ENCODE peak calls at places on chromosome 21, in six cellular contexts. O is activated T-cell treated with anti-CD3 and anti-CD28 coated beads for 1 hour; P is T-cell; Y is MCF 10A; U is Calu3; G is CD4-positive, alpha-beta T cell. Q is an unnamed sample.

GRCh38 chr21:45864436-45864835 is 117.1 kb upstream of the COL6A1 start:
- DNase-seq in Y (no peak), U (no peak), O (no peak), P (no peak), G (no peak), Q (no peak)

GRCh38 chr21:17540530-17540929 is 27.7 kb downstream of the CXADR start:
- DNase-seq in P (no peak), Y (no peak), O (no peak), G (no peak), U (no peak), Q (no peak)

GRCh38 chr21:45991606-45992301 is 10.2 kb downstream of the COL6A1 start:
- DNase-seq in U (no peak), G (no peak), Y (no peak), P (no peak), O (no peak), Q (no peak)

GRCh38 chr21:27700974-27701614 is 734.2 kb upstream of the ADAMTS5 start:
- DNase-seq in O (peak), P (peak), G (peak), Y (peak), U (peak), Q (peak)

GRCh38 chr21:35619184-35619583 is 441.1 kb downstream of the SETD4 start:
- DNase-seq in Y (peak), P (no peak), O (no peak), U (no peak), G (no peak), Q (no peak)

GRCh38 chr21:31254131-31254530 is 89.9 kb downstream of the TIAM1 start:
- DNase-seq in P (no peak), U (no peak), G (no peak), Y (no peak), O (no peak), Q (no peak)

GRCh38 chr21:43298546-43299440 is 128.1 kb downstream of the SIK1 start:
- DNase-seq in G (no peak), P (no peak), U (no peak), Y (no peak), O (no peak), Q (no peak)

GRCh38 chr21:21003701-21004100 is 5.5 kb downstream of the NCAM2 start:
- DNase-seq in Y (peak), G (no peak), U (no peak), P (no peak), O (no peak), Q (no peak)

GRCh38 chr21:28615276-28615675 is 377.4 kb downstream of the LTN1 start:
- DNase-seq in G (no peak), O (no peak), P (no peak), U (no peak), Y (no peak), Q (no peak)

GRCh38 chr21:45511661-45512431 is 30.4 kb downstream of the SLC19A1 start:
- DNase-seq in U (no peak), O (no peak), G (no peak), Y (no peak), P (no peak), Q (no peak)

GRCh38 chr21:45220106-45220505 is 67.6 kb downstream of the POFUT2 start:
- DNase-seq in O (no peak), P (no peak), G (no peak), U (no peak), Y (peak), Q (no peak)

GRCh38 chr21:42521805-42522204 is 8.2 kb downstream of the SLC37A1 start:
- DNase-seq in O (no peak), Y (no peak), G (no peak), P (no peak), U (no peak), Q (no peak)

GRCh38 chr21:45280969-45281368 is 6.7 kb downstream of the POFUT2 start:
- DNase-seq in O (no peak), P (no peak), G (no peak), Y (no peak), U (no peak), Q (no peak)

GRCh38 chr21:41828884-41829360 is 50.2 kb downstream of the PRDM15 start:
- DNase-seq in O (no peak), U (no peak), P (no peak), Y (no peak), G (no peak), Q (no peak)

GRCh38 chr21:32346951-32347350 is 45.9 kb downstream of the URB1 start:
- DNase-seq in U (no peak), G (no peak), O (no peak), P (no peak), Y (no peak), Q (no peak)

GRCh38 chr21:46040707-46041106 is 57.2 kb upstream of the COL6A2 start:
- DNase-seq in Y (no peak), P (no peak), G (no peak), O (no peak), U (no peak), Q (no peak)

GRCh38 chr21:29490016-29490415 is 191.3 kb downstream of the BACH1 start:
- DNase-seq in U (no peak), O (no peak), P (no peak), G (no peak), Y (no peak), Q (no peak)

GRCh38 chr21:39012314-39013230 is 170.7 kb downstream of the PSMG1 start:
- DNase-seq in O (no peak), U (no peak), P (no peak), G (no peak), Y (no peak), Q (no peak)

GRCh38 chr21:39182484-39183271 is 573 bp downstream of the PSMG1 start:
- DNase-seq in P (no peak), Y (peak), G (peak), O (no peak), U (peak), Q (no peak)

GRCh38 chr21:45923146-45923545 is 58.4 kb upstream of the COL6A1 start:
- DNase-seq in O (peak), U (peak), P (peak), G (peak), Y (peak), Q (peak)

GRCh38 chr21:42401164-42401563 is 2.5 kb upstream of the UBASH3A start:
- DNase-seq in G (no peak), P (no peak), U (no peak), Y (peak), O (no peak), Q (no peak)

GRCh38 chr21:28769683-28770082 is 223.0 kb downstream of the LTN1 start:
- DNase-seq in G (no peak), P (no peak), O (no peak), U (no peak), Y (no peak), Q (no peak)

GRCh38 chr21:30408782-30409494 is 13.1 kb downstream of the KRTAP13-1 start:
- DNase-seq in P (no peak), G (no peak), O (no peak), U (peak), Y (peak), Q (no peak)

GRCh38 chr21:45054162-45054926 is 20.0 kb upstream of the ADARB1 start:
- DNase-seq in P (no peak), Y (no peak), O (no peak), G (no peak), U (no peak), Q (no peak)

GRCh38 chr21:27564684-27565280 is 597.9 kb upstream of the ADAMTS5 start:
- DNase-seq in G (no peak), P (no peak), O (no peak), Y (peak), U (peak), Q (no peak)

GRCh38 chr21:31316488-31317169 is 27.4 kb downstream of the TIAM1 start:
- DNase-seq in G (no peak), O (no peak), Y (peak), U (no peak), P (no peak), Q (no peak)

Q was measured in T-helper 9 cell.